ENCODE peak calls at places on chromosome 19, in six cellular contexts. One of them, this sample, is unnamed.

GRCh38 chr19:45123440-45123850 is 30.5 kb downstream of the PPP1R37 start:
- DNase-seq in aorta: no peak
- DNase-seq in ascending aorta: no peak
- DNase-seq in DND-41: no peak
- DNase-seq in tibial artery: no peak
- DNase-seq in heart right ventricle: no peak
- DNase-seq in this sample: no peak

GRCh38 chr19:1132625-1133383 is 29.0 kb downstream of the GPX4 start:
- DNase-seq in aorta: no peak
- DNase-seq in DND-41: no peak
- DNase-seq in ascending aorta: no peak
- DNase-seq in tibial artery: no peak
- DNase-seq in heart right ventricle: no peak
- DNase-seq in this sample: no peak

GRCh38 chr19:40528078-40528477 is 48.6 kb upstream of the SHKBP1 start:
- DNase-seq in tibial artery: no peak
- DNase-seq in heart right ventricle: no peak
- DNase-seq in DND-41: no peak
- DNase-seq in ascending aorta: no peak
- DNase-seq in aorta: no peak
- DNase-seq in this sample: no peak

GRCh38 chr19:55832676-55833075 is 877 bp upstream of the NLRP11 start:
- DNase-seq in DND-41: no peak
- DNase-seq in aorta: no peak
- DNase-seq in tibial artery: no peak
- DNase-seq in heart right ventricle: no peak
- DNase-seq in ascending aorta: no peak
- DNase-seq in this sample: no peak

GRCh38 chr19:3359850-3360493 is 6.4 kb upstream of the NFIC start:
- DNase-seq in DND-41: peak
- DNase-seq in aorta: no peak
- DNase-seq in tibial artery: no peak
- DNase-seq in ascending aorta: no peak
- DNase-seq in heart right ventricle: no peak
- DNase-seq in this sample: no peak

GRCh38 chr19:18856385-18857126 is 24.8 kb downstream of the UPF1 start:
- DNase-seq in heart right ventricle: no peak
- DNase-seq in tibial artery: no peak
- DNase-seq in ascending aorta: no peak
- DNase-seq in aorta: no peak
- DNase-seq in DND-41: no peak
- DNase-seq in this sample: no peak

GRCh38 chr19:50451223-50451534 is 18.5 kb downstream of the MYBPC2 start:
- DNase-seq in aorta: no peak
- DNase-seq in heart right ventricle: no peak
- DNase-seq in tibial artery: no peak
- DNase-seq in ascending aorta: no peak
- DNase-seq in DND-41: no peak
- DNase-seq in this sample: no peak

GRCh38 chr19:45766919-45767346 is 2.1 kb downstream of the SIX5 start:
- DNase-seq in aorta: peak
- DNase-seq in ascending aorta: no peak
- DNase-seq in tibial artery: no peak
- DNase-seq in DND-41: no peak
- DNase-seq in heart right ventricle: no peak
- DNase-seq in this sample: no peak

GRCh38 chr19:16457195-16457953 is 14.4 kb downstream of the EPS15L1 start:
- DNase-seq in aorta: no peak
- DNase-seq in DND-41: no peak
- DNase-seq in ascending aorta: no peak
- DNase-seq in heart right ventricle: peak
- DNase-seq in tibial artery: peak
- DNase-seq in this sample: no peak

GRCh38 chr19:47156861-47157454 is 26.3 kb downstream of the SAE1 start:
- DNase-seq in ascending aorta: no peak
- DNase-seq in tibial artery: no peak
- DNase-seq in heart right ventricle: no peak
- DNase-seq in aorta: no peak
- DNase-seq in DND-41: peak
- DNase-seq in this sample: no peak

GRCh38 chr19:50300814-50301606 is 28.2 kb downstream of the KCNC3 start:
- DNase-seq in heart right ventricle: no peak
- DNase-seq in tibial artery: no peak
- DNase-seq in aorta: peak
- DNase-seq in DND-41: no peak
- DNase-seq in ascending aorta: no peak
- DNase-seq in this sample: no peak

GRCh38 chr19:53801257-53801656 is 22.9 kb downstream of the NLRP12 start:
- DNase-seq in ascending aorta: no peak
- DNase-seq in DND-41: no peak
- DNase-seq in aorta: no peak
- DNase-seq in heart right ventricle: no peak
- DNase-seq in tibial artery: no peak
- DNase-seq in this sample: no peak

GRCh38 chr19:9913237-9914000 is 22.9 kb downstream of the OLFM2 start:
- DNase-seq in DND-41: no peak
- DNase-seq in aorta: no peak
- DNase-seq in ascending aorta: no peak
- DNase-seq in heart right ventricle: no peak
- DNase-seq in tibial artery: no peak
- DNase-seq in this sample: no peak

GRCh38 chr19:15022752-15023151 is 26.5 kb upstream of the CASP14 start:
- DNase-seq in ascending aorta: no peak
- DNase-seq in tibial artery: no peak
- DNase-seq in DND-41: no peak
- DNase-seq in aorta: no peak
- DNase-seq in heart right ventricle: no peak
- DNase-seq in this sample: no peak

GRCh38 chr19:57664269-57665127 is 4.2 kb upstream of the ZSCAN4 start:
- DNase-seq in DND-41: no peak
- DNase-seq in tibial artery: peak
- DNase-seq in ascending aorta: no peak
- DNase-seq in aorta: peak
- DNase-seq in heart right ventricle: peak
- DNase-seq in this sample: no peak

GRCh38 chr19:55704494-55705245 is 29.6 kb downstream of the EPN1 start:
- DNase-seq in heart right ventricle: no peak
- DNase-seq in DND-41: no peak
- DNase-seq in tibial artery: peak
- DNase-seq in ascending aorta: no peak
- DNase-seq in aorta: no peak
- DNase-seq in this sample: no peak

GRCh38 chr19:19457691-19458090 is 52.2 kb downstream of the GATAD2A start:
- DNase-seq in ascending aorta: no peak
- DNase-seq in heart right ventricle: no peak
- DNase-seq in tibial artery: no peak
- DNase-seq in DND-41: no peak
- DNase-seq in aorta: peak
- DNase-seq in this sample: no peak

GRCh38 chr19:12841094-12841493 is 2.8 kb downstream of the MAST1 start:
- DNase-seq in heart right ventricle: no peak
- DNase-seq in DND-41: no peak
- DNase-seq in aorta: no peak
- DNase-seq in tibial artery: no peak
- DNase-seq in ascending aorta: no peak
- DNase-seq in this sample: no peak

GRCh38 chr19:19276851-19277250 is 3.8 kb upstream of the TM6SF2 start:
- DNase-seq in heart right ventricle: no peak
- DNase-seq in tibial artery: no peak
- DNase-seq in aorta: no peak
- DNase-seq in ascending aorta: no peak
- DNase-seq in DND-41: no peak
- DNase-seq in this sample: no peak

GRCh38 chr19:50657672-50658437 is 8.6 kb downstream of the C19orf81 start:
- DNase-seq in heart right ventricle: peak
- DNase-seq in tibial artery: peak
- DNase-seq in DND-41: peak
- DNase-seq in aorta: peak
- DNase-seq in ascending aorta: peak
- DNase-seq in this sample: peak

GRCh38 chr19:343451-343931 is 1.1 kb downstream of the MIER2 start:
- DNase-seq in aorta: peak
- DNase-seq in heart right ventricle: no peak
- DNase-seq in DND-41: peak
- DNase-seq in ascending aorta: no peak
- DNase-seq in tibial artery: no peak
- DNase-seq in this sample: no peak

GRCh38 chr19:10918359-10918758 is 10.1 kb downstream of the YIPF2 start:
- DNase-seq in aorta: no peak
- DNase-seq in heart right ventricle: no peak
- DNase-seq in DND-41: no peak
- DNase-seq in tibial artery: no peak
- DNase-seq in ascending aorta: no peak
- DNase-seq in this sample: no peak

GRCh38 chr19:18675779-18676178 is 7.7 kb upstream of the CRTC1 start:
- DNase-seq in heart right ventricle: no peak
- DNase-seq in aorta: no peak
- DNase-seq in tibial artery: no peak
- DNase-seq in DND-41: peak
- DNase-seq in ascending aorta: no peak
- DNase-seq in this sample: no peak

GRCh38 chr19:40745402-40745780 is 4.9 kb downstream of the ACTMAP start:
- DNase-seq in ascending aorta: no peak
- DNase-seq in heart right ventricle: no peak
- DNase-seq in tibial artery: no peak
- DNase-seq in aorta: no peak
- DNase-seq in DND-41: no peak
- DNase-seq in this sample: no peak

GRCh38 chr19:2327773-2328400 is 499 bp downstream of the LSM7 start:
- DNase-seq in tibial artery: no peak
- DNase-seq in DND-41: peak
- DNase-seq in ascending aorta: no peak
- DNase-seq in aorta: no peak
- DNase-seq in heart right ventricle: no peak
- DNase-seq in this sample: peak

DNA sequence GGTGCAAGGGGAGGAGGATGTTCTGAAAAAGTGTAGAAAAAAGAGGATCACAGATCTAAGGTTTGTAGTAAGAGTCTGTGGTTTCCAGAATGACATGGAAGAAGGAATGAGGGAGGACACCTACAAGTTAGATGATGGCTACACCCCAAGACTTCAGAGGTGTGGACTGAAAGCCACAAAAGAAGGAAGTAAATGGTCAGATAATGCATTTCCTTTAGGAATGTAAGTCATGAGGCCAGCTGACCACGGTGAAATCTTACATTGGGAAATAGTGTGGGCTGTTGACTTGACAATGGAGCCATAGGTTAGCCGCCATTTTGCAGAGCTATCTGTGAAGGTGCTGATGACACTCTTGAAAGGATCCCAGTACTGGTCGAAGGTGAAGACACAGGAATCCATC is 25.3 kb upstream of the FBXO27 start:
- DNase-seq in tibial artery: no peak
- DNase-seq in DND-41: no peak
- DNase-seq in aorta: no peak
- DNase-seq in ascending aorta: no peak
- DNase-seq in heart right ventricle: no peak
- DNase-seq in this sample: no peak
- H3K4me3 ChIP-seq in tibial artery: no peak
- H3K4me3 ChIP-seq in DND-41: no peak
- H3K4me3 ChIP-seq in aorta: no peak
- H3K4me3 ChIP-seq in ascending aorta: no peak
- H3K4me3 ChIP-seq in heart right ventricle: no peak
- H3K4me3 ChIP-seq in this sample: no peak

GRCh38 chr19:49180659-49181058 is 23.1 kb downstream of the TRPM4 start:
- DNase-seq in aorta: no peak
- DNase-seq in ascending aorta: no peak
- DNase-seq in tibial artery: no peak
- DNase-seq in heart right ventricle: no peak
- DNase-seq in DND-41: no peak
- DNase-seq in this sample: no peak

GRCh38 chr19:49188626-49189200 is 31.1 kb downstream of the TRPM4 start:
- DNase-seq in DND-41: no peak
- DNase-seq in aorta: no peak
- DNase-seq in tibial artery: no peak
- DNase-seq in ascending aorta: no peak
- DNase-seq in heart right ventricle: no peak
- DNase-seq in this sample: no peak

GRCh38 chr19:49186108-49186507 is 28.5 kb downstream of the TRPM4 start:
- DNase-seq in aorta: no peak
- DNase-seq in DND-41: no peak
- DNase-seq in ascending aorta: no peak
- DNase-seq in tibial artery: no peak
- DNase-seq in heart right ventricle: no peak
- DNase-seq in this sample: no peak

DNA sequence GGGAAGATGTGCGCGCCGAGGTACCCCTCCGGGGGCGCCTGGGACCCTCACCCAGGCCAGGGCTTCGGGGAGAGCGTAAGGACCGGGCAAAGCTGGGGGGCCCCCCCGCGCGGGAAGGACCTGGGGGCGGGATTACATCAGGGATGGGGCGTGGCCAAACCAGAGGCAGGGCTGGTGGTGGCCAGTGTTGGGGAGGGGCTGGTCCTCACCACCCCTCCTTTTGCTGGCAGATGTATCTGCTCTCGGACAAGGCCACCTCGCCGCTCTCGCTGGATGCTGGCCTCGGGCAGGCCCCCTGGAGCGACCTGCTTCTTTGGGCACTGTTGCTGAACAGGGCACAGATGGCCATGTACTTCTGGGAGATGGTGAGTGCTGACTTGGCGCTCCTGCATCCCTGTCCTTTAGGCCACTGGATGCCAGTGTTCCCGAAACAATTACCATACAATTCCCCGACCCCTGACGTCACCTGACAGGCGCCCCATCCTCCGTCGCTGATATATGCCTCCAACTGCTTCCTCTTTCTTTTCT is 25.3 kb downstream of the TRPM4 start:
- DNase-seq in aorta: no peak
- DNase-seq in heart right ventricle: no peak
- DNase-seq in DND-41: no peak
- DNase-seq in tibial artery: no peak
- DNase-seq in ascending aorta: no peak
- DNase-seq in this sample: no peak
- H3K4me3 ChIP-seq in aorta: no peak
- H3K4me3 ChIP-seq in heart right ventricle: no peak
- H3K4me3 ChIP-seq in DND-41: no peak
- H3K4me3 ChIP-seq in tibial artery: no peak
- H3K4me3 ChIP-seq in ascending aorta: no peak
- H3K4me3 ChIP-seq in this sample: no peak

GRCh38 chr19:51965583-51965982 is 21.1 kb downstream of the ZNF350 start:
- DNase-seq in DND-41: no peak
- DNase-seq in aorta: no peak
- DNase-seq in ascending aorta: no peak
- DNase-seq in tibial artery: no peak
- DNase-seq in heart right ventricle: no peak
- DNase-seq in this sample: no peak

GRCh38 chr19:51971624-51972023 is 15.0 kb downstream of the ZNF350 start:
- DNase-seq in heart right ventricle: no peak
- DNase-seq in ascending aorta: no peak
- DNase-seq in DND-41: peak
- DNase-seq in tibial artery: no peak
- DNase-seq in aorta: no peak
- DNase-seq in this sample: no peak

GRCh38 chr19:51970718-51971117 is 15.9 kb downstream of the ZNF350 start:
- DNase-seq in heart right ventricle: no peak
- DNase-seq in ascending aorta: no peak
- DNase-seq in DND-41: no peak
- DNase-seq in tibial artery: no peak
- DNase-seq in aorta: no peak
- DNase-seq in this sample: no peak
- H3K4me3 ChIP-seq in heart right ventricle: no peak
- H3K4me3 ChIP-seq in ascending aorta: peak
- H3K4me3 ChIP-seq in DND-41: no peak
- H3K4me3 ChIP-seq in tibial artery: no peak
- H3K4me3 ChIP-seq in aorta: no peak
- H3K4me3 ChIP-seq in this sample: no peak

GRCh38 chr19:5681446-5682292 is 842 bp downstream of the HSD11B1L start:
- DNase-seq in heart right ventricle: no peak
- DNase-seq in DND-41: no peak
- DNase-seq in tibial artery: no peak
- DNase-seq in aorta: no peak
- DNase-seq in ascending aorta: no peak
- DNase-seq in this sample: no peak
- H3K4me3 ChIP-seq in heart right ventricle: peak
- H3K4me3 ChIP-seq in DND-41: peak
- H3K4me3 ChIP-seq in tibial artery: peak
- H3K4me3 ChIP-seq in aorta: no peak
- H3K4me3 ChIP-seq in ascending aorta: no peak
- H3K4me3 ChIP-seq in this sample: no peak